ENCODE peak calls at places on chromosomes 4 and X, in six cellular contexts. C, V, J, U, N and Y are unnamed samples.

GRCh38 chr4:41155194-41155830 is 59.0 kb downstream of the APBB2 start:
- ATAC-seq in V (no peak), N (no peak), C (no peak), J (peak), U (no peak), Y (peak)

GRCh38 chrX:131907488-131908314 is 115.4 kb upstream of the STK26 start:
- ATAC-seq in U (peak), V (peak), N (no peak), J (no peak), C (no peak), Y (no peak)

GRCh38 chr4:158538911-158539310 is 17.2 kb downstream of the RXFP1 start:
- ATAC-seq in U (peak), C (no peak), V (no peak), J (peak), N (peak), Y (no peak)

GRCh38 chr4:185112104-185112503 is 31.0 kb upstream of the SLC25A4 start:
- ATAC-seq in J (peak), N (peak), C (peak), U (peak), V (peak), Y (peak)

GRCh38 chr4:76723373-76723772 is 174.6 kb downstream of the SOWAHB start:
- ATAC-seq in C (peak), V (no peak), J (no peak), N (peak), U (no peak), Y (no peak)

GRCh38 chrX:43882294-43882681 is at the start of gene MAOB:
- ATAC-seq in V (peak), U (peak), C (peak), J (peak), N (no peak), Y (peak)

GRCh38 chr4:153781280-153781679 is 7.6 kb downstream of the SFRP2 start:
- ATAC-seq in U (peak), V (no peak), J (no peak), N (no peak), C (no peak), Y (no peak)

GRCh38 chr4:18441676-18442075 is 420.1 kb upstream of the LCORL start:
- ATAC-seq in C (no peak), J (no peak), U (no peak), N (no peak), V (no peak), Y (no peak)

GRCh38 chr4:170226288-170226687 is 136.5 kb upstream of the AADAT start:
- ATAC-seq in U (no peak), V (peak), J (peak), N (peak), C (peak), Y (no peak)
- TF ChIP-seq POLR2AphosphoS5 in U (no peak), V (no peak), J (peak), N (no peak), C (peak), Y (no peak)

GRCh38 chr4:121991968-121992367 is 40.1 kb upstream of the TRPC3 start:
- ATAC-seq in U (no peak), N (no peak), J (no peak), C (no peak), V (no peak), Y (no peak)
- TF ChIP-seq CTCF in U (no peak), N (no peak), J (no peak), C (no peak), V (no peak), Y (no peak)

DNA sequence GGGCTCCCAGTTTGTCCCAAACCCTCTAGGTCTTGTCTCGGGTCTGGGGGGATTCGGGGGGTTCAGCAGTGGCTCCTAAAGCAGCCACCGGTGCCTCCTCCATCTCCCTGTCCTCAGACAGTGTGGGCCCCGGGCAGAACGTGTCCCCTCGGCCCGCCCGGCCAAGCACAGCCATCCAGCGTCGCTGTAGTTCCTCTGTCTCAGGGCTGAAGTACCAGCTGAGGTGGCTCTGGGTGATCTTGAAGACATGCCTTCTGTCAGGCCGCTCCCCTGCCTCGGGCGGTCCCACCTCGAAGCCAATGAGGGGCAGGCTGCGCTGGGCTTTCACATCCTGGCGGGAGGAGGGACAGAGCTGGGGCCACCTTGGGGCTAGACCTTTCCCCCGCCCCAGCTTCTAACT is 5.9 kb downstream of the TSR2 start:
- ATAC-seq in V (no peak), J (no peak), U (peak), N (no peak), C (no peak), Y (no peak)
- TF ChIP-seq POLR2A in V (no peak), J (no peak), U (no peak), N (peak), C (no peak), Y (no peak)

DNA sequence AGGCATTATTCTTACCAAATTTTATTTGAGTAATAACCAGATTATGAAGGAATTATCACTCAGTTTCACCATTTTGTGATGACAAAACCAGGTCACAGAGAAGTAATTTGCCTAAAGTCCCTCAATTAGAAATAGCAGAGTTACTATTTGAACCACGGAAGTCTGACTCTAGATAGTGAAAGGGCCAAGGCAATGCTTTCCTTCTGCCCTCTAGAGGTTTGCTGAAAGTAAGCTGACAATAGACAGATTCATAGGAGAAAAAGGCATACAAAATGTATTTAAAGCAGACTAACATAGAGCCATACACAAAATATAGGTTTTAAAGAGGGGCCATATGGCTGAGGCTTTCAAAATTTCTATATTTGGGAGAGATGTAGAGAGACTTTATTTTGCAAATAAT is 43.1 kb downstream of the CXXC4 start:
- ATAC-seq in J (no peak), C (peak), V (peak), U (no peak), N (peak), Y (no peak)
- TF ChIP-seq POLR2AphosphoS5 in J (no peak), C (no peak), V (no peak), U (no peak), N (no peak), Y (no peak)

GRCh38 chr4:127788517-127788916 is 6.4 kb downstream of the HSPA4L start:
- ATAC-seq in J (no peak), V (peak), U (peak), N (peak), C (peak), Y (no peak)
- TF ChIP-seq CTCF in J (peak), V (peak), U (peak), N (peak), C (peak), Y (no peak)

GRCh38 chr4:5041609-5042234 is 9.6 kb upstream of the STK32B start:
- ATAC-seq in J (no peak), V (no peak), U (no peak), C (no peak), N (no peak), Y (no peak)
- TF ChIP-seq POLR2A in J (no peak), V (no peak), U (no peak), C (no peak), N (no peak), Y (no peak)

GRCh38 chr4:109729563-109730293 is at the start of gene PLA2G12A:
- ATAC-seq in J (peak), V (peak), N (peak), C (peak), U (peak), Y (peak)
- TF ChIP-seq POLR2AphosphoS5 in J (peak), V (peak), N (no peak), C (peak), U (peak), Y (peak)

GRCh38 chrX:1011632-1012283 is 200.7 kb downstream of the CRLF2 start:
- ATAC-seq in U (no peak), N (no peak), C (no peak), V (no peak), J (no peak), Y (no peak)
- TF ChIP-seq CTCF in U (no peak), N (no peak), C (no peak), V (no peak), J (no peak), Y (no peak)

GRCh38 chrX:30654989-30655607 is 1.9 kb downstream of the GK start:
- ATAC-seq in V (no peak), U (no peak), N (no peak), J (no peak), C (no peak), Y (no peak)
- TF ChIP-seq POLR2A in V (no peak), U (no peak), N (no peak), J (no peak), C (no peak), Y (no peak)

GRCh38 chrX:51891821-51892551 is 1.4 kb upstream of the MAGED1 start:
- ATAC-seq in C (no peak), N (no peak), J (peak), U (no peak), V (peak), Y (peak)
- TF ChIP-seq POLR2AphosphoS5 in C (no peak), N (no peak), J (no peak), U (no peak), V (no peak), Y (no peak)